ENCODE peak calls at places on chromosomes 4 and X, in four cellular contexts. C is GM12878, B is H1, X is HepG2. P is an unnamed sample.
A peak's percentile ranks its signal among the peaks of the same experiment; 100 is the strongest.

GRCh38 chr4:28686618-28687017 is 1826.0 kb downstream of the STIM2 start:
- DNase-seq in X (peak; percentile 8), B (peak; percentile 62), C (no peak), P (peak; percentile 52)

GRCh38 chr4:40553995-40554394 is 75.7 kb downstream of the RBM47 start:
- DNase-seq in B (no peak), X (no peak), C (no peak), P (no peak)

GRCh38 chrX:139429913-139430312 is 100.6 kb upstream of the F9 start:
- DNase-seq in C (no peak), B (no peak), X (no peak), P (no peak)

GRCh38 chr4:1045595-1046201 is 34.3 kb downstream of the FGFRL1 start:
- DNase-seq in X (no peak), B (no peak), C (no peak), P (no peak)

GRCh38 chr4:40246938-40247337 is 50.1 kb downstream of the RHOH start:
- DNase-seq in C (no peak), X (no peak), B (no peak), P (no peak)

GRCh38 chr4:3307486-3307885 is 14.7 kb downstream of the RGS12 start:
- DNase-seq in C (no peak), B (no peak), X (no peak), P (no peak)

GRCh38 chrX:72373136-72373535 is 67.4 kb upstream of the CITED1 start:
- DNase-seq in C (no peak), B (no peak), X (no peak), P (no peak)

GRCh38 chr4:6851431-6851830 is 58.2 kb upstream of the TBC1D14 start:
- DNase-seq in X (no peak), B (no peak), C (no peak), P (no peak)

GRCh38 chrX:81120270-81120935 is 81.3 kb downstream of the HMGN5 start:
- DNase-seq in X (no peak), C (no peak), B (no peak), P (no peak)

GRCh38 chr4:159871141-159871540 is 768.3 kb downstream of the RAPGEF2 start:
- DNase-seq in C (no peak), X (no peak), B (no peak), P (no peak)

GRCh38 chr4:141047228-141047884 is 85.9 kb downstream of the RNF150 start:
- DNase-seq in C (no peak), B (no peak), X (no peak), P (no peak)

GRCh38 chrX:120446503-120446902 is 22.6 kb downstream of the LAMP2 start:
- DNase-seq in C (no peak), X (no peak), B (no peak), P (no peak)

GRCh38 chr4:100014616-100015015 is 64.5 kb upstream of the H2AZ1 start:
- DNase-seq in C (no peak), B (no peak), X (no peak), P (no peak)

GRCh38 chr4:150119492-150119891 is 41.2 kb downstream of the DCLK2 start:
- DNase-seq in X (peak; percentile 61), C (no peak), B (no peak), P (no peak)

GRCh38 chr4:188984518-188984917 is 845.3 kb downstream of the TRIML1 start:
- DNase-seq in B (no peak), X (no peak), C (no peak), P (no peak)

GRCh38 chr4:38699112-38699511 is 35.1 kb downstream of the KLF3 start:
- DNase-seq in C (no peak), X (no peak), B (no peak), P (no peak)

GRCh38 chr4:589219-589963 is 13.3 kb upstream of the TMEM271 start:
- DNase-seq in B (no peak), X (no peak), C (no peak), P (no peak)

GRCh38 chr4:6452897-6453687 is 19.3 kb downstream of the PPP2R2C start:
- DNase-seq in X (no peak), B (no peak), C (no peak), P (no peak)

GRCh38 chrX:22110729-22111494 is 78.8 kb downstream of the PHEX start:
- DNase-seq in X (no peak), C (no peak), B (no peak), P (no peak)

GRCh38 chrX:136061302-136061701 is 76.1 kb downstream of the SLC9A6 start:
- DNase-seq in B (no peak), C (no peak), X (no peak), P (no peak)

GRCh38 chr4:83858121-83858520 is 322.2 kb downstream of the GPAT3 start:
- DNase-seq in C (no peak), B (no peak), X (no peak), P (no peak)

GRCh38 chr4:1029957-1030520 is 18.6 kb downstream of the FGFRL1 start:
- DNase-seq in B (peak; percentile 82), X (no peak), C (no peak), P (no peak)

GRCh38 chrX:50111762-50112161 is 89.0 kb downstream of the AKAP4 start:
- DNase-seq in C (no peak), X (no peak), B (no peak), P (no peak)

GRCh38 chr4:163755013-163755412 is 260.5 kb downstream of the TMA16 start:
- DNase-seq in B (no peak), C (peak; percentile 12), X (no peak), P (no peak)

GRCh38 chr4:174358823-174359222 is 75.1 kb downstream of the CEP44 start:
- DNase-seq in X (no peak), C (peak; percentile 40), B (no peak), P (no peak)

GRCh38 chr4:175674219-175674618 is 137.8 kb downstream of the GPM6A start:
- DNase-seq in C (no peak), B (no peak), X (no peak), P (peak; percentile 8)

GRCh38 chr4:72031868-72032619 is at the start of gene NPFFR2:
- DNase-seq in C (no peak), B (peak; percentile 46), X (no peak), P (peak; percentile 33)

GRCh38 chrX:17860811-17861495 is at the start of gene RAI2:
- DNase-seq in B (peak; percentile 51), X (no peak), C (no peak), P (no peak)

GRCh38 chrX:40094041-40094899 is 3.5 kb downstream of the BCOR start:
- DNase-seq in X (no peak), B (peak; percentile 52), C (no peak), P (no peak)

GRCh38 chrX:11351375-11352295 is 58.4 kb downstream of the AMELX start:
- DNase-seq in C (no peak), X (no peak), B (no peak), P (no peak)

GRCh38 chrX:48278958-48279357 is 23.8 kb downstream of the SSX1 start:
- DNase-seq in X (peak; percentile 0), C (no peak), B (no peak), P (peak; percentile 6)

GRCh38 chr4:124980276-124980752 is 267.8 kb upstream of the ANKRD50 start:
- DNase-seq in X (no peak), C (no peak), B (no peak), P (no peak)

GRCh38 chr4:113584407-113585150 is 177.0 kb downstream of the CAMK2D start:
- DNase-seq in C (no peak), X (no peak), B (no peak), P (peak; percentile 50)
- H3K9ac ChIP-seq in C (no peak overlapping the region), X (no peak overlapping the region), B (no peak overlapping the region), P (no peak overlapping the region)

GRCh38 chrX:152637649-152638442 is at the start of gene GABRQ:
- DNase-seq in X (no peak), B (peak; percentile 82), C (no peak), P (peak; percentile 63)
- TF ChIP-seq SUZ12 in X (no peak), B (no peak), C (no peak), P (no peak)

GRCh38 chrX:34559325-34559724 is 97.8 kb downstream of the TMEM47 start:
- DNase-seq in X (no peak), C (no peak), B (peak; percentile 50), P (no peak)
- H3K9ac ChIP-seq in X (no peak overlapping the region), C (no peak overlapping the region), B (no peak overlapping the region), P (no peak overlapping the region)

GRCh38 chr4:123596805-123597204 is 200.2 kb downstream of the SPRY1 start:
- DNase-seq in X (no peak), C (no peak), B (no peak), P (no peak)
- TF ChIP-seq SUZ12 in X (no peak), C (no peak), B (no peak), P (no peak)

GRCh38 chr4:76023381-76023780 is at the start of gene CXCL10:
- DNase-seq in B (no peak), X (no peak), C (no peak), P (no peak)
- H3K9ac ChIP-seq in B (no peak within 1 kb of the TSS), X (no peak within 1 kb of the TSS), C (no peak within 1 kb of the TSS), P (no peak within 1 kb of the TSS)

GRCh38 chrX:154812341-154813101 is 7.2 kb upstream of the MPP1 start:
- DNase-seq in B (no peak), C (no peak), X (no peak), P (no peak)
- TF ChIP-seq SUZ12 in B (no peak), C (no peak), X (no peak), P (no peak)

GRCh38 chr4:138868562-138868961 is 147.0 kb upstream of the NOCT start:
- DNase-seq in C (no peak), B (no peak), X (no peak), P (no peak)

GRCh38 chr4:138870739-138871633 is 144.6 kb upstream of the NOCT start:
- DNase-seq in X (peak; percentile 55), B (peak; percentile 84), C (peak; percentile 7), P (peak; percentile 61)

GRCh38 chr4:138869631-138870030 is 145.9 kb upstream of the NOCT start:
- DNase-seq in X (no peak), C (no peak), B (no peak), P (no peak)

GRCh38 chr4:138867404-138867803 is 148.2 kb upstream of the NOCT start:
- DNase-seq in B (no peak), X (no peak), C (no peak), P (no peak)

DNA sequence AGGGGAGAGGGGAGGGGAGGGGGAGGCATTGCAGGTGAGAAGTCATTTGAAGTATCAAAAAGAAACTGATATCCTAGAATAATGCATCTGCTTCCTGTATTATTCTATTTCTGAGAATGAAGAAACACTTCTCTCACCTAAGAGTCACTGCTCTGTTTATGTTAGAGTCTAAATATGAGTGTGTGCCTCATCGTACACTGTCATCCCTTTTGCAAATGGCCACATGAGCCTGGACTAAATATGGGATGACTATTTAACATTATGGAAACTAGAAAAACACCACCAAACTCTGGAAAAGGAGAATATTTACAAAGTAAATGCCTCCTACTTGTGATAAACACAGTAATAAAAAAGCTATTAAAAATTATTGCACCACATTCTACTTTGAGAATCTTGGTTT is 146.4 kb upstream of the NOCT start:
- DNase-seq in X (no peak), C (no peak), B (no peak), P (no peak)
- H3K9ac ChIP-seq in X (no peak overlapping the region), C (no peak overlapping the region), B (no peak overlapping the region), P (no peak overlapping the region)

P was measured in NT2/D1.